ENCODE peak calls at places on chromosome 17, in ten cellular contexts. Z is KG1; U is CD4-positive, alpha-beta T cell; A is astrocyte of the cerebellum; J is esophagus squamous epithelium; I is naive thymus-derived CD8-positive, alpha-beta T cell; W is NCI-H1105; T is NB4; E is stimulated activated effector memory CD8-positive, alpha-beta T cell treated with anti-CD3 and anti-CD28 coated beads, Interleukin-12 subunit alpha, Interleukin-12 subunit beta, amount 100 ng/mL, for 72 hours; S is cerebellar cortex. L is an unnamed sample.

GRCh38 chr17:37365589-37365988 is 10.2 kb upstream of the C17orf78 start:
- DNase-seq in Z (no peak), U (no peak), A (no peak), J (no peak), I (no peak), W (no peak), T (no peak), E (no peak), S (no peak), L (no peak)

GRCh38 chr17:16419929-16420271 is 4.5 kb downstream of the TRPV2 start:
- DNase-seq in Z (no peak), U (peak; percentile 53), A (peak; percentile 89), J (no peak), I (no peak), W (no peak), T (peak; percentile 93), E (peak; percentile 46), S (no peak), L (no peak)

GRCh38 chr17:28720247-28720996 is 637 bp downstream of the RPL23A start:
- DNase-seq in Z (no peak), U (no peak), A (no peak), J (no peak), I (no peak), W (no peak), T (peak; percentile 63), E (no peak), S (no peak), L (no peak)

GRCh38 chr17:81685108-81685507 is 1.3 kb downstream of the HGS start:
- DNase-seq in Z (no peak), U (no peak), A (no peak), J (no peak), I (no peak), W (no peak), T (peak; percentile 49), E (no peak), S (no peak), L (no peak)

GRCh38 chr17:1999557-2000251 is 25.4 kb downstream of the RTN4RL1 start:
- DNase-seq in Z (no peak), U (no peak), A (no peak), J (no peak), I (no peak), W (no peak), T (no peak), E (no peak), S (peak; percentile 88), L (no peak)

GRCh38 chr17:29625037-29625750 is 2.5 kb upstream of the CORO6 start:
- DNase-seq in Z (no peak), U (no peak), A (no peak), J (no peak), I (no peak), W (no peak), T (no peak), E (no peak), S (peak; percentile 75), L (no peak)

GRCh38 chr17:61307905-61308886 is 91.4 kb upstream of the TBX2 start:
- DNase-seq in Z (no peak), U (no peak), A (peak; percentile 70), J (no peak), I (no peak), W (no peak), T (no peak), E (no peak), S (no peak), L (no peak)

GRCh38 chr17:49501496-49501895 is 6.4 kb downstream of the NGFR start:
- DNase-seq in Z (no peak), U (no peak), A (no peak), J (no peak), I (no peak), W (no peak), T (no peak), E (no peak), S (peak; percentile 75), L (no peak)

GRCh38 chr17:16371742-16372141 is 9.1 kb upstream of the UBB start:
- DNase-seq in Z (no peak), U (no peak), A (no peak), J (no peak), I (no peak), W (no peak), T (no peak), E (no peak), S (no peak), L (no peak)

GRCh38 chr17:30332057-30332542 is 1.8 kb downstream of the TMIGD1 start:
- DNase-seq in Z (peak; percentile 45), U (peak; percentile 46), A (peak; percentile 18), J (no peak), I (peak; percentile 47), W (no peak), T (peak; percentile 69), E (no peak), S (no peak), L (no peak)

GRCh38 chr17:80559688-80560290 is 15.2 kb downstream of the RPTOR start:
- DNase-seq in Z (no peak), U (no peak), A (peak; percentile 76), J (no peak), I (no peak), W (no peak), T (no peak), E (no peak), S (no peak), L (no peak)

GRCh38 chr17:1485748-1486376 is 6.6 kb downstream of the MYO1C start:
- DNase-seq in Z (no peak), U (peak; percentile 69), A (no peak), J (no peak), I (peak; percentile 45), W (no peak), T (no peak), E (peak; percentile 65), S (peak; percentile 22), L (no peak)

GRCh38 chr17:67322039-67322787 is 44.2 kb downstream of the PSMD12 start:
- DNase-seq in Z (no peak), U (no peak), A (no peak), J (no peak), I (no peak), W (no peak), T (peak; percentile 37), E (no peak), S (no peak), L (no peak)

GRCh38 chr17:60425626-60426025 is 3.3 kb downstream of the CHCT1 start:
- DNase-seq in Z (no peak), U (no peak), A (no peak), J (no peak), I (no peak), W (no peak), T (no peak), E (no peak), S (no peak), L (no peak)

GRCh38 chr17:9645858-9646555 is 690 bp downstream of the USP43 start:
- DNase-seq in Z (no peak), U (no peak), A (no peak), J (no peak), I (no peak), W (peak; percentile 71), T (peak; percentile 76), E (peak; percentile 10), S (peak; percentile 14), L (peak; percentile 21)

GRCh38 chr17:61460796-61461585 is 8.8 kb downstream of the TBX4 start:
- DNase-seq in Z (no peak), U (peak; percentile 10), A (no peak), J (no peak), I (peak; percentile 3), W (no peak), T (no peak), E (no peak), S (no peak), L (no peak)

GRCh38 chr17:27601975-27602302 is 29.0 kb upstream of the LGALS9 start:
- DNase-seq in Z (no peak), U (no peak), A (no peak), J (no peak), I (no peak), W (no peak), T (no peak), E (no peak), S (no peak), L (no peak)

GRCh38 chr17:42672038-42672437 is 4.8 kb downstream of the PLEKHH3 start:
- DNase-seq in Z (no peak), U (no peak), A (no peak), J (no peak), I (no peak), W (peak; percentile 69), T (no peak), E (no peak), S (no peak), L (no peak)

GRCh38 chr17:2043785-2044184 is 2.0 kb downstream of the OVCA2 start:
- DNase-seq in Z (no peak), U (no peak), A (no peak), J (no peak), I (no peak), W (no peak), T (no peak), E (no peak), S (no peak), L (no peak)

GRCh38 chr17:70121136-70121535 is 46.1 kb downstream of the KCNJ16 start:
- DNase-seq in Z (no peak), U (no peak), A (no peak), J (no peak), I (no peak), W (no peak), T (no peak), E (no peak), S (no peak), L (no peak)

GRCh38 chr17:39001703-39002637 is 34.8 kb upstream of the FBXO47 start:
- DNase-seq in Z (no peak), U (no peak), A (no peak), J (no peak), I (no peak), W (no peak), T (peak; percentile 82), E (no peak), S (no peak), L (peak; percentile 7)

GRCh38 chr17:2195729-2196128 is 107.9 kb downstream of the SMG6 start:
- DNase-seq in Z (no peak), U (no peak), A (no peak), J (no peak), I (no peak), W (no peak), T (no peak), E (no peak), S (no peak), L (no peak)

GRCh38 chr17:65522751-65523404 is 38.6 kb downstream of the AXIN2 start:
- DNase-seq in Z (no peak), U (no peak), A (no peak), J (no peak), I (no peak), W (no peak), T (no peak), E (no peak), S (no peak), L (no peak)

L was measured in CMK.